ENCODE peak calls at places on chromosomes 13 and 19, in seven cellular contexts. Q is T47D; W is heart left ventricle; P is stomach; T is activated CD4-positive, alpha-beta T cell treated with anti-CD3 and anti-CD28 coated beads, Interleukin-2, amount 50 U/mL, for 1 hour; R is upper lobe of left lung; D is NCI-H2081. I is an unnamed sample.

GRCh38 chr19:56094449-56094848 is 26.6 kb downstream of the ZNF787 start:
- DNase-seq in Q (no peak), W (no peak), P (no peak), T (no peak), R (no peak), D (no peak), I (no peak)

GRCh38 chr19:55346725-55347441 is 7.2 kb downstream of the KMT5C start:
- DNase-seq in Q (no peak), W (no peak), P (no peak), T (no peak), R (peak), D (no peak), I (no peak)

GRCh38 chr13:111521691-111522229 is 201.3 kb downstream of the TEX29 start:
- DNase-seq in Q (no peak), W (no peak), P (no peak), T (no peak), R (no peak), D (no peak), I (no peak)

GRCh38 chr13:30373727-30374126 is 48.6 kb upstream of the UBE2L5 start:
- DNase-seq in Q (no peak), W (no peak), P (no peak), T (no peak), R (no peak), D (no peak), I (no peak)

GRCh38 chr13:67223024-67223423 is 7.1 kb downstream of the PCDH9 start:
- DNase-seq in Q (no peak), W (no peak), P (no peak), T (no peak), R (no peak), D (no peak), I (no peak)

GRCh38 chr19:15305582-15306334 is 26.6 kb downstream of the BRD4 start:
- DNase-seq in Q (no peak), W (no peak), P (no peak), T (no peak), R (no peak), D (no peak), I (no peak)

GRCh38 chr13:46544811-46545210 is 8.2 kb upstream of the LRCH1 start:
- DNase-seq in Q (no peak), W (no peak), P (no peak), T (no peak), R (no peak), D (no peak), I (no peak)

GRCh38 chr13:109804654-109805053 is 18.3 kb upstream of the IRS2 start:
- DNase-seq in Q (peak), W (no peak), P (no peak), T (no peak), R (no peak), D (no peak), I (no peak)

GRCh38 chr13:104737713-104738112 is 1671.5 kb upstream of the SLC10A2 start:
- DNase-seq in Q (no peak), W (no peak), P (no peak), T (no peak), R (no peak), D (no peak), I (no peak)

GRCh38 chr13:33577037-33577436 is 240.9 kb upstream of the RFC3 start:
- DNase-seq in Q (no peak), W (no peak), P (no peak), T (no peak), R (no peak), D (no peak), I (no peak)

GRCh38 chr13:62337109-62337880 is 921.6 kb upstream of the PCDH20 start:
- DNase-seq in Q (no peak), W (no peak), P (no peak), T (no peak), R (no peak), D (no peak), I (no peak)

GRCh38 chr13:35475131-35475959 is 1.1 kb downstream of the MAB21L1 start:
- DNase-seq in Q (no peak), W (peak), P (peak), T (no peak), R (peak), D (no peak), I (no peak)